ENCODE peak calls at places on chromosome 11, in eight cellular contexts. F is endothelial cell; T is activated effector memory CD4-positive, alpha-beta T cell treated with anti-CD3 and anti-CD28 coated beads, Interleukin-2, amount 50 U/mL, for 16 hours; J is stimulated activated CD4-positive, alpha-beta T cell treated with anti-CD3 and anti-CD28 coated beads, Interleukin-1b, Interleukin-23, amount 100 ng/mL, for 48 hours; B is NCI-H1694; H is cardiac muscle cell; L is activated CD4-positive, alpha-beta T cell treated with anti-CD3 and anti-CD28 coated beads for 4 hours; M is Caco-2. G is an unnamed sample.

GRCh38 chr11:117837070-117837776 is 12.7 kb upstream of the FXYD2 start:
- DNase-seq in F (no peak), T (peak; percentile 55), J (no peak), B (no peak), H (no peak), L (no peak), M (no peak), G (peak; percentile 38)

GRCh38 chr11:28017816-28018215 is 90.1 kb downstream of the KIF18A start:
- DNase-seq in F (no peak), T (no peak), J (no peak), B (no peak), H (no peak), L (no peak), M (no peak), G (no peak)

GRCh38 chr11:102940714-102941588 is 14.6 kb downstream of the MMP13 start:
- DNase-seq in F (peak; percentile 44), T (no peak), J (peak; percentile 28), B (peak; percentile 4), H (peak; percentile 79), L (peak; percentile 12), M (peak; percentile 76), G (no peak)

GRCh38 chr11:10796191-10796590 is 12.5 kb downstream of the EIF4G2 start:
- DNase-seq in F (no peak), T (no peak), J (no peak), B (no peak), H (no peak), L (no peak), M (no peak), G (no peak)

GRCh38 chr11:91922846-91923245 is 301.8 kb upstream of the FAT3 start:
- DNase-seq in F (no peak), T (no peak), J (no peak), B (no peak), H (no peak), L (no peak), M (no peak), G (no peak)

GRCh38 chr11:3849297-3849874 is 6.1 kb upstream of the STIM1 start:
- DNase-seq in F (peak; percentile 64), T (no peak), J (no peak), B (peak; percentile 58), H (peak; percentile 63), L (no peak), M (peak; percentile 70), G (no peak)

GRCh38 chr11:87722756-87723599 is 452.3 kb downstream of the RAB38 start:
- DNase-seq in F (peak; percentile 20), T (no peak), J (no peak), B (no peak), H (peak; percentile 11), L (no peak), M (peak; percentile 65), G (no peak)

GRCh38 chr11:63917685-63918523 is 940 bp upstream of the RCOR2 start:
- DNase-seq in F (peak; percentile 34), T (peak; percentile 71), J (peak; percentile 20), B (peak; percentile 84), H (peak; percentile 89), L (peak; percentile 26), M (no peak), G (peak; percentile 90)

GRCh38 chr11:81159900-81160299 is 1573.8 kb downstream of the FAM181B start:
- DNase-seq in F (no peak), T (no peak), J (no peak), B (no peak), H (no peak), L (no peak), M (no peak), G (no peak)

GRCh38 chr11:65491163-65491465 is 7.7 kb upstream of the MALAT1 start:
- DNase-seq in F (no peak), T (peak; percentile 38), J (no peak), B (no peak), H (no peak), L (no peak), M (no peak), G (no peak)

GRCh38 chr11:3840870-3841425 is at the start of gene RHOG:
- DNase-seq in F (peak; percentile 77), T (peak; percentile 89), J (no peak), B (no peak), H (peak; percentile 81), L (peak; percentile 97), M (peak; percentile 81), G (peak; percentile 85)

GRCh38 chr11:65560555-65561418 is 2.6 kb upstream of the LTBP3 start:
- DNase-seq in F (no peak), T (no peak), J (no peak), B (peak; percentile 66), H (peak; percentile 57), L (no peak), M (no peak), G (peak; percentile 72)

GRCh38 chr11:7278314-7278917 is 26.7 kb downstream of the SYT9 start:
- DNase-seq in F (peak; percentile 47), T (no peak), J (no peak), B (no peak), H (peak; percentile 53), L (no peak), M (peak; percentile 42), G (no peak)

GRCh38 chr11:45082744-45083543 is 63.5 kb upstream of the PRDM11 start:
- DNase-seq in F (no peak), T (peak; percentile 53), J (no peak), B (no peak), H (no peak), L (no peak), M (no peak), G (no peak)

GRCh38 chr11:102186836-102187235 is 76.6 kb downstream of the YAP1 start:
- DNase-seq in F (no peak), T (no peak), J (no peak), B (no peak), H (peak; percentile 53), L (no peak), M (peak; percentile 71), G (peak; percentile 52)

GRCh38 chr11:96741068-96741467 is 351.3 kb downstream of the JRKL start:
- DNase-seq in F (no peak), T (no peak), J (no peak), B (no peak), H (no peak), L (no peak), M (no peak), G (no peak)

GRCh38 chr11:100777736-100778135 is 90.6 kb downstream of the ARHGAP42 start:
- DNase-seq in F (no peak), T (no peak), J (no peak), B (no peak), H (no peak), L (no peak), M (peak; percentile 57), G (no peak)

GRCh38 chr11:120168960-120169681 is 31.2 kb upstream of the TRIM29 start:
- DNase-seq in F (peak; percentile 93), T (peak; percentile 79), J (peak; percentile 51), B (no peak), H (peak; percentile 76), L (peak; percentile 21), M (peak; percentile 94), G (peak; percentile 93)